ENCODE peak calls at places on chromosomes 6 and 20, in seven cellular contexts. A is ascending aorta; S is iris pigment epithelial cell; O is activated naive CD4-positive, alpha-beta T cell treated with anti-CD3 and anti-CD28 coated beads, Interleukin-2, amount 10 ng/mL, durations not matched to agents 7 days and 5 days; V is activated CD4-positive, CD25-positive, alpha-beta regulatory T cell; F is AG10803; E is T47D. T is an unnamed sample.

GRCh38 chr6:18454446-18454845 is 67.3 kb downstream of the RNF144B start:
- DNase-seq in A (no peak), V (no peak), O (no peak), E (no peak), S (no peak), F (no peak), T (no peak)

GRCh38 chr6:168985705-168986104 is 267.9 kb downstream of the THBS2 start:
- DNase-seq in F (no peak), V (no peak), S (no peak), A (no peak), E (no peak), O (no peak), T (no peak)

GRCh38 chr6:89310929-89311328 is 4.2 kb downstream of the GABRR2 start:
- DNase-seq in O (no peak), E (no peak), S (peak; percentile 66), A (no peak), V (no peak), F (peak; percentile 15), T (peak; percentile 91)

GRCh38 chr6:19945843-19946358 is 108.7 kb downstream of the ID4 start:
- DNase-seq in V (no peak), O (no peak), E (no peak), F (no peak), A (no peak), S (no peak), T (no peak)

GRCh38 chr20:57025666-57026065 is 240.8 kb downstream of the BMP7 start:
- DNase-seq in O (no peak), F (no peak), S (no peak), V (no peak), E (no peak), A (no peak), T (no peak)

GRCh38 chr6:131597448-131597847 is 24.4 kb downstream of the ARG1 start:
- DNase-seq in F (no peak), O (no peak), E (no peak), A (no peak), S (peak; percentile 4), V (no peak), T (no peak)

GRCh38 chr20:32251470-32251869 is 26.0 kb upstream of the KIF3B start:
- DNase-seq in S (no peak), F (no peak), V (no peak), A (no peak), O (no peak), E (no peak), T (no peak)

GRCh38 chr6:108945686-108946158 is 97.5 kb downstream of the ARMC2 start:
- DNase-seq in V (no peak), F (peak; percentile 75), O (no peak), E (no peak), S (no peak), A (peak; percentile 28), T (peak; percentile 31)

GRCh38 chr20:32439132-32439829 is 81.2 kb downstream of the ASXL1 start:
- DNase-seq in O (no peak), F (peak; percentile 90), A (no peak), V (no peak), S (peak; percentile 65), E (no peak), T (peak; percentile 57)

GRCh38 chr20:32327087-32327681 is 30.9 kb upstream of the ASXL1 start:
- DNase-seq in A (no peak), E (no peak), F (no peak), S (peak; percentile 81), O (no peak), V (no peak), T (peak; percentile 56)

GRCh38 chr6:168937061-168937460 is 316.6 kb downstream of the THBS2 start:
- DNase-seq in S (peak; percentile 24), F (peak; percentile 71), V (no peak), E (no peak), A (no peak), O (no peak), T (peak; percentile 47)

GRCh38 chr6:13012271-13012670 is 295.7 kb downstream of the PHACTR1 start:
- DNase-seq in E (no peak), A (no peak), S (no peak), F (no peak), O (no peak), V (no peak), T (no peak)

GRCh38 chr20:35724321-35725230 is 17.5 kb downstream of the RBM39 start:
- DNase-seq in E (no peak), V (no peak), A (no peak), O (no peak), S (no peak), F (no peak), T (no peak)

GRCh38 chr6:27275025-27275956 is 27.8 kb downstream of the PRSS16 start:
- DNase-seq in S (peak; percentile 38), E (no peak), V (no peak), O (no peak), A (no peak), F (no peak), T (peak; percentile 59)

GRCh38 chr6:170423030-170423429 is 116.5 kb downstream of the FAM120B start:
- DNase-seq in V (no peak), S (no peak), F (no peak), O (no peak), A (no peak), E (no peak), T (no peak)

GRCh38 chr6:128500017-128500416 is 20.4 kb downstream of the PTPRK start:
- DNase-seq in V (no peak), A (no peak), O (no peak), S (peak; percentile 41), F (peak; percentile 55), E (no peak), T (peak; percentile 14)

GRCh38 chr20:24756292-24757025 is 192.6 kb upstream of the CST7 start:
- DNase-seq in S (no peak), E (no peak), V (no peak), A (no peak), O (no peak), F (no peak), T (no peak)

GRCh38 chr20:56361888-56362287 is 3.1 kb downstream of the FAM210B start:
- DNase-seq in E (no peak), A (no peak), O (no peak), F (no peak), S (peak; percentile 19), V (no peak), T (no peak)

GRCh38 chr6:131172237-131172636 is 37.0 kb downstream of the AKAP7 start:
- DNase-seq in S (peak; percentile 65), O (no peak), A (no peak), E (no peak), V (no peak), F (peak; percentile 27), T (peak; percentile 38)

GRCh38 chr20:2290486-2290885 is 5.3 kb upstream of the TGM3 start:
- DNase-seq in O (no peak), F (no peak), E (no peak), A (no peak), V (no peak), S (no peak), T (no peak)

GRCh38 chr6:56845027-56845426 is 109.9 kb upstream of the BEND6 start:
- DNase-seq in O (no peak), F (no peak), E (no peak), S (no peak), A (no peak), V (no peak), T (no peak)

GRCh38 chr20:32333181-32333987 is 24.7 kb upstream of the ASXL1 start:
- DNase-seq in F (no peak), E (no peak), A (no peak), O (no peak), V (peak; percentile 6), S (no peak), T (no peak)

GRCh38 chr20:39245685-39246311 is 283.7 kb downstream of the DHX35 start:
- DNase-seq in F (no peak), A (no peak), V (no peak), S (no peak), E (no peak), O (no peak), T (no peak)

GRCh38 chr6:30687659-30688431 is 1.4 kb upstream of the PPP1R18 start:
- DNase-seq in E (no peak), S (peak; percentile 44), V (no peak), F (peak; percentile 67), A (no peak), O (no peak), T (peak; percentile 52)

GRCh38 chr20:59300341-59301081 is at the start of gene EDN3:
- DNase-seq in E (no peak), V (no peak), O (no peak), F (no peak), A (no peak), S (peak; percentile 9), T (no peak)

GRCh38 chr6:170210026-170210390 is 80.9 kb downstream of the DLL1 start:
- DNase-seq in F (no peak), S (no peak), V (no peak), A (no peak), E (no peak), O (peak; percentile 14), T (no peak)

GRCh38 chr6:113564401-113565161 is 292.6 kb upstream of the MARCKS start:
- DNase-seq in O (no peak), V (no peak), A (peak; percentile 39), E (no peak), F (peak; percentile 99), S (peak; percentile 83), T (peak; percentile 97)

GRCh38 chr6:24658573-24659511 is 7.9 kb downstream of the TDP2 start:
- DNase-seq in V (no peak), O (no peak), F (peak; percentile 69), S (peak; percentile 98), E (no peak), A (no peak), T (peak; percentile 20)

GRCh38 chr6:6333498-6333897 is 13.0 kb upstream of the F13A1 start:
- DNase-seq in S (peak; percentile 2), E (no peak), F (peak; percentile 60), A (no peak), V (no peak), O (no peak), T (peak; percentile 2)

GRCh38 chr20:24328901-24329300 is 140.5 kb upstream of the SYNDIG1 start:
- DNase-seq in S (peak; percentile 4), E (no peak), V (no peak), A (no peak), O (no peak), F (peak; percentile 5), T (no peak)

GRCh38 chr6:31037692-31038091 is 27.4 kb downstream of the MUC22 start:
- DNase-seq in E (no peak), A (no peak), O (no peak), S (peak; percentile 54), V (no peak), F (peak; percentile 78), T (peak; percentile 73)

GRCh38 chr20:11172881-11173280 is 499.1 kb upstream of the JAG1 start:
- DNase-seq in O (no peak), S (no peak), E (no peak), A (no peak), F (no peak), V (no peak), T (no peak)

GRCh38 chr6:36856277-36856676 is 17.0 kb upstream of the CPNE5 start:
- DNase-seq in V (no peak), F (no peak), E (no peak), O (no peak), S (no peak), A (no peak), T (no peak)

GRCh38 chr6:152720964-152721363 is 23.3 kb downstream of the MYCT1 start:
- DNase-seq in V (no peak), F (no peak), S (peak; percentile 47), A (no peak), E (no peak), O (no peak), T (no peak)

T was measured in EL.